ENCODE peak calls at places on chromosome 19, in four cellular contexts. N is HepG2, Y is GM12878, Z is K562. T is an unnamed sample.

GRCh38 chr19:6720369-6721112 is at the start of gene C3:
- DNase-seq in Z (no peak), Y (no peak), N (peak), T (no peak)

GRCh38 chr19:29539668-29540067 is 13.9 kb downstream of the VSTM2B start:
- DNase-seq in N (no peak), Y (no peak), Z (no peak), T (no peak)

GRCh38 chr19:41821003-41821735 is 23.3 kb downstream of the LYPD4 start:
- DNase-seq in N (peak), Y (peak), Z (peak), T (peak)

GRCh38 chr19:49570997-49571676 is 9.2 kb downstream of the NOSIP start:
- DNase-seq in N (peak), Z (no peak), Y (no peak), T (no peak)

GRCh38 chr19:33274663-33275558 is 27.4 kb downstream of the CEBPA start:
- DNase-seq in N (no peak), Z (no peak), Y (no peak), T (no peak)

GRCh38 chr19:57031156-57031555 is 88.6 kb upstream of the USP29 start:
- DNase-seq in Z (no peak), Y (no peak), N (no peak), T (no peak)

GRCh38 chr19:42121036-42121621 is 11.1 kb downstream of the POU2F2 start:
- DNase-seq in Z (no peak), Y (no peak), N (no peak), T (no peak)

GRCh38 chr19:294819-295686 is 3.9 kb upstream of the PLPP2 start:
- DNase-seq in N (no peak), Y (no peak), Z (peak), T (peak)

GRCh38 chr19:13429563-13429962 is 76.7 kb downstream of the CACNA1A start:
- DNase-seq in Z (no peak), N (no peak), Y (no peak), T (no peak)

GRCh38 chr19:46015080-46015960 is 7.5 kb downstream of the PGLYRP1 start:
- DNase-seq in N (no peak), Y (no peak), Z (peak), T (peak)

GRCh38 chr19:56748443-56748842 is 76.9 kb upstream of the ZNF835 start:
- DNase-seq in Y (no peak), N (peak), Z (no peak), T (no peak)

GRCh38 chr19:39704181-39705044 is at the start of gene LGALS14:
- DNase-seq in Y (no peak), N (no peak), Z (no peak), T (no peak)

GRCh38 chr19:49496574-49497008 is 357 bp downstream of the RPS11 start:
- DNase-seq in Z (no peak), N (no peak), Y (no peak), T (no peak)

GRCh38 chr19:5929179-5929578 is 15.1 kb downstream of the CAPS start:
- DNase-seq in Y (no peak), N (no peak), Z (no peak), T (no peak)

GRCh38 chr19:5338661-5339469 is 1.7 kb downstream of the PTPRS start:
- DNase-seq in N (no peak), Y (no peak), Z (no peak), T (peak)

GRCh38 chr19:28878862-28879566 is 333.9 kb downstream of the UQCRFS1 start:
- DNase-seq in Z (peak), N (peak), Y (no peak), T (peak)

GRCh38 chr19:4264812-4265211 is 14.3 kb upstream of the SHD start:
- DNase-seq in Z (no peak), N (no peak), Y (no peak), T (no peak)

GRCh38 chr19:16078311-16078758 is 2.0 kb downstream of the TPM4 start:
- DNase-seq in Y (no peak), Z (no peak), N (no peak), T (no peak)

GRCh38 chr19:13986348-13986904 is 19.7 kb downstream of the RFX1 start:
- DNase-seq in N (no peak), Y (peak), Z (no peak), T (peak)

GRCh38 chr19:34766386-34766785 is 6.6 kb downstream of the ZNF599 start:
- DNase-seq in Z (no peak), Y (no peak), N (no peak), T (no peak)

GRCh38 chr19:30387311-30388115 is 15.3 kb downstream of the ZNF536 start:
- DNase-seq in N (no peak), Z (no peak), Y (no peak), T (peak)

GRCh38 chr19:30388819-30389218 is 16.6 kb downstream of the ZNF536 start:
- DNase-seq in Z (no peak), Y (no peak), N (no peak), T (no peak)

GRCh38 chr19:13428352-13428751 is 77.9 kb downstream of the CACNA1A start:
- DNase-seq in Z (peak), Y (no peak), N (no peak), T (no peak)

GRCh38 chr19:45863840-45864628 is at the start of gene FOXA3:
- DNase-seq in Z (peak), N (peak), Y (no peak), T (peak)

GRCh38 chr19:45179063-45179847 is 671 bp downstream of the BLOC1S3 start:
- DNase-seq in Z (peak), Y (no peak), N (no peak), T (no peak)

GRCh38 chr19:12052571-12053169 is at the start of gene ZNF878:
- DNase-seq in N (peak), Y (peak), Z (peak), T (peak)

GRCh38 chr19:29385191-29385795 is 140.5 kb upstream of the VSTM2B start:
- DNase-seq in N (no peak), Y (no peak), Z (no peak), T (no peak)

GRCh38 chr19:1495051-1495798 is 4.2 kb downstream of the REEP6 start:
- DNase-seq in Y (no peak), N (no peak), Z (no peak), T (no peak)

GRCh38 chr19:1068111-1069001 is 1.4 kb downstream of the ARHGAP45 start:
- DNase-seq in Z (no peak), Y (no peak), N (no peak), T (peak)

GRCh38 chr19:30231408-30232318 is 140.5 kb upstream of the ZNF536 start:
- DNase-seq in Z (no peak), N (no peak), Y (no peak), T (no peak)

GRCh38 chr19:4597975-4598671 is 38.6 kb upstream of the SEMA6B start:
- DNase-seq in Y (no peak), Z (peak), N (no peak), T (no peak)

GRCh38 chr19:48330012-48330681 is 4.8 kb downstream of the EMP3 start:
- DNase-seq in Y (peak), N (no peak), Z (peak), T (peak)
- H3K9ac ChIP-seq in Y (peak), N (no peak), Z (no peak), T (no peak)

DNA sequence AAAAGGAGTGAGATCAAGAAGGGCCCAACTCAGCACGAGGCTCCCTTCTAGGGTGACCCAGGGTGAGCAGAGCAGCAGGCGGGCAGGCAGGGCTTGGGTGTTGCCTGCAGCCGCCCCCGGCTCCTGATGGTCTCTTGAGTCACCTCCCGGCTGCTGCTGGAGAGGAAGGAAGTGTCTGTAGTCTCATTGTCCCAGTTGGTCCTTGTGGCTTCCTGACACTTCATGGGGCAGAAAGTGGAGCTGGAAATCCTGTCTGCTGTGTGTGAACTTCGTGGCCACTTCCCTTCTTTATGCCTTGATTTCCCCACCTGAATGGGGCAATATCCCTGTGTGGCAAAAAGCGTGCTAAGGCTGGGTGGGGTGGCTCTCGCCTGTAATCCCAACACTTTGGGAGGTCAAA is 2.5 kb downstream of the MAP1S start:
- DNase-seq in Y (no peak), N (no peak), Z (no peak), T (no peak)
- TF ChIP-seq CBX5 in Y (no peak), N (no peak), Z (no peak), T (no peak)

DNA sequence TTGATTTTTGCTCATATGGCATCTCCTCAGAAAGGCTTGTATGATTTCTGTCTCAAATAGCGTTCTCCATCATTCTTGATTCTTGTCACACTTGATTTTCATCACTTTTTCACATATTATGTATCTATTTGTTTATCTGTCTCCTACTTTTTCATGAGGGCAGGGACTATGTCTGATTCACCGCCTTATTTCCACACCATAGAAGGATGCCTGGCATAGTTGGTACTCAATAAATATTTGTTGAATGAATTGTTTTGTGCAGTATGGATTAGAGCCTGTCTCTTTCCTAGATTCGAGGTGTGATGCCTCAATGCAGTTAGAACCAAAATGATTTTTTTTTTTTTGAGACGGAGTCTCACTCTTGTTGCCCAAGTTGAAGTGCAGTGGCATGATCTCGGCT is 12.1 kb downstream of the SAE1 start:
- DNase-seq in N (no peak), Z (no peak), Y (no peak), T (no peak)
- H3K9ac ChIP-seq in N (no peak), Z (no peak), Y (no peak), T (no peak)

DNA sequence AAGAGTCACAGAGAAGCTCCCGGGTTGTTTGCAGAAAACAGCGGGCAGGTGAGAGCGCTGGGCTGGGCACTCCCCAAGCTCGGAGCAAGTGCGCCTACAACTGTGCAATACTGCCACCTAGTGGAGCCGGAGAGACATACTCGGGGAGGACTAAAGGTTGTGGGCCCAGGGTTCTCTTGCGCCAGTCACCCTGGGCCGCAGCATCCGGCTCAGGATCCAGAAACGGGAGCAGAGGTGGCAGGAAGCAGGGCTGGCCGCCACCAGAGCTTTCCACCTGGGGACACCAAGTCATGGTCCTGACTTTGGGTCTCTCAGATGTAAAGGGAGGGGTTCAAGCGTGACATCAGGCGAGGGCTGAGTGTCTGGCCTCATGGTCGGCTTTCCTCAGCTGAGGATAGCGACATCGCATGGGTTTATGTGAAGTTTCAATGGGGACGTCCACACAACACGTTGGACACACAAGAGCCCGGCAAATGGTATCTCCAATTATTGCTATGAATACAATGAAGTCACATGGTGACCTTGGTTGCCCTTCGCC is 11.2 kb upstream of the KLK4 start:
- DNase-seq in N (peak), Y (peak), Z (peak), T (peak)
- TF ChIP-seq CBX5 in N (no peak), Y (no peak), Z (no peak), T (no peak)